ENCODE peak calls at places on chromosomes 5 and 9, in ten cellular contexts. X, E, Z, Y, G, K, B, T, M and W are unnamed samples.

GRCh38 chr5:153158608-153159007 is 331.9 kb upstream of the GRIA1 start:
- DNase-seq in X (no peak), E (no peak), Z (no peak), Y (no peak), G (no peak), K (peak; percentile 26), B (no peak), T (no peak), M (no peak), W (no peak)

GRCh38 chr9:69412741-69413150 is 87.7 kb downstream of the ENTREP1 start:
- DNase-seq in X (no peak), E (peak; percentile 51), Z (peak; percentile 31), Y (peak; percentile 74), G (peak; percentile 75), K (peak; percentile 86), B (peak; percentile 80), T (peak; percentile 57), M (peak; percentile 73), W (peak; percentile 76)

GRCh38 chr9:70413427-70413797 is 1.0 kb downstream of the KLF9 start:
- DNase-seq in X (no peak), E (no peak), Z (no peak), Y (no peak), G (no peak), K (peak; percentile 92), B (no peak), T (no peak), M (no peak), W (no peak)

GRCh38 chr5:84602371-84602771 is 217.7 kb upstream of the EDIL3 start:
- DNase-seq in X (no peak), E (no peak), Z (no peak), Y (no peak), G (no peak), K (peak; percentile 0), B (no peak), T (no peak), M (no peak), W (no peak)

GRCh38 chr5:59042683-59043082 is 459.8 kb downstream of the RAB3C start:
- DNase-seq in X (no peak), E (no peak), Z (no peak), Y (peak; percentile 75), G (no peak), K (peak; percentile 42), B (peak; percentile 84), T (peak; percentile 48), M (peak; percentile 32), W (no peak)

GRCh38 chr9:76576344-76576743 is 117.4 kb downstream of the GCNT1 start:
- DNase-seq in X (no peak), E (no peak), Z (peak; percentile 44), Y (peak; percentile 92), G (no peak), K (peak; percentile 74), B (peak; percentile 51), T (no peak), M (no peak), W (peak; percentile 3)

GRCh38 chr5:16574789-16575785 is 41.7 kb downstream of the RETREG1 start:
- DNase-seq in X (no peak), E (no peak), Z (no peak), Y (peak; percentile 92), G (no peak), K (peak; percentile 88), B (peak; percentile 73), T (peak; percentile 62), M (no peak), W (no peak)

GRCh38 chr9:121910491-121911040 is 182.5 kb downstream of the TTLL11 start:
- DNase-seq in X (no peak), E (no peak), Z (no peak), Y (no peak), G (no peak), K (no peak), B (no peak), T (no peak), M (no peak), W (no peak)

GRCh38 chr5:151357097-151357496 is 9.7 kb upstream of the SLC36A2 start:
- DNase-seq in X (no peak), E (no peak), Z (no peak), Y (no peak), G (no peak), K (no peak), B (no peak), T (no peak), M (no peak), W (no peak)

GRCh38 chr9:124286292-124286931 is 28.7 kb downstream of the NEK6 start:
- DNase-seq in X (no peak), E (peak; percentile 19), Z (peak; percentile 44), Y (peak; percentile 89), G (peak; percentile 76), K (peak; percentile 85), B (no peak), T (no peak), M (peak; percentile 58), W (peak; percentile 78)

GRCh38 chr5:177027665-177028064 is 5.2 kb downstream of the ZNF346 start:
- DNase-seq in X (no peak), E (no peak), Z (no peak), Y (no peak), G (no peak), K (no peak), B (no peak), T (no peak), M (no peak), W (no peak)

GRCh38 chr9:112945620-112946208 is 55.0 kb upstream of the SLC46A2 start:
- DNase-seq in X (no peak), E (no peak), Z (no peak), Y (no peak), G (peak; percentile 12), K (no peak), B (no peak), T (no peak), M (no peak), W (no peak)

GRCh38 chr9:18208166-18209059 is 265.5 kb upstream of the ADAMTSL1 start:
- DNase-seq in X (no peak), E (no peak), Z (peak; percentile 2), Y (peak; percentile 29), G (peak; percentile 8), K (peak; percentile 61), B (no peak), T (no peak), M (peak; percentile 73), W (peak; percentile 58)

DNA sequence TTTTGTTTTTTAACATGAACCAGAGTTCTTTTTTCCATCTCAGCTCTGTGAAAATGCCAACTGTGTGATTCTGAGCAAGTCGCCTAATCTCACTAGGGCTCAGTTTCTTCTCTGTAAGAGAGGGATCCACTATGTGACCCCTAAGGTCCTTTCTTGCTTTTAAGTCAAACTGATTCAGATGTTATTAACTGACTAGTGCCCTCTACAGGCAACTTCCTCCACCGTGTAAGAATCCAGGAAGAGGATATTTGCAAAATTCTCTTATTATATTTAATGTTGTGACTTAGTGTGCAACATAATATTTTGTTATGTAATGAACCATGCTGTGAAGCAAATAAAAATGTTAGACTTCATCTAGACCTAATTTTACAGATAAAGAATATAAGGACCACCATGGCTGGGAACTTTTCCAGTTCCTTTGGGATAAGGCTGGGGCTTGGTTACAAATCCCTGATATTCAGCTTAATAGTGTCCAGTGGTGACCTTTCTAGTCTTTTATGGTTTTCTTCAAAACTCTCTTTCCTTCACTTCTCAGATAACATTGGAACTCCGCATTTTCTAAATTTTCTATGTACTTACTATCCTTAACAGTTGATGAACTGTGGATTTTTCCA is 244.7 kb downstream of the PIK3R1 start:
- DNase-seq in X (no peak), E (peak; percentile 60), Z (peak; percentile 24), Y (peak; percentile 72), G (peak; percentile 12), K (peak; percentile 80), B (no peak), T (no peak), M (no peak), W (peak; percentile 52)
- TF ChIP-seq CTCF in X (peak; percentile 46), E (peak; percentile 78), Z (peak; percentile 65), Y (peak; percentile 73), G (peak; percentile 66), K (peak; percentile 69), B (peak; percentile 78), T (peak; percentile 62), M (peak; percentile 63), W (peak; percentile 24)

DNA sequence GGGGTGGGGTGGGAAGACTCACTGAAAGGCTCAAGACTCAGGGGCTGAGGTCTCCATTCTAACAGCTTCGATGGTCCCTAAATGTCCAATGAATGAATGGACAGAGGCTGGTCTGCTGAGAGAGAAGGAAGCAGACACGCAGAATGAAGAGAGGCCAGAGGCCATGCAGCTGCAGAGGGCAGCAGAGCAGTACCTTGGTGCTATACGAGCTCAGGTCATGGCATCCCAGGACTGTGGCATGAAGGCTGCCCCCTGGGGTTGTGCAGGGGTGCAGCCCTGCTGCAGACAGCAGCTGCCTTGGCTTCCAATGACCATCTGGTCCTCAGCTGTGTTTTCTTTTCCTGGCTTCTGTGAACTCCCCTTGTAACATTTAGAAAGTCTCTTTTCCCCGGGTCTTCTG is 15.2 kb upstream of the CORO2A start:
- DNase-seq in X (no peak), E (no peak), Z (no peak), Y (no peak), G (no peak), K (peak; percentile 57), B (no peak), T (no peak), M (no peak), W (no peak)
- TF ChIP-seq CTCF in X (no peak), E (peak; percentile 16), Z (peak; percentile 31), Y (no peak), G (no peak), K (peak; percentile 27), B (no peak), T (no peak), M (no peak), W (no peak)

DNA sequence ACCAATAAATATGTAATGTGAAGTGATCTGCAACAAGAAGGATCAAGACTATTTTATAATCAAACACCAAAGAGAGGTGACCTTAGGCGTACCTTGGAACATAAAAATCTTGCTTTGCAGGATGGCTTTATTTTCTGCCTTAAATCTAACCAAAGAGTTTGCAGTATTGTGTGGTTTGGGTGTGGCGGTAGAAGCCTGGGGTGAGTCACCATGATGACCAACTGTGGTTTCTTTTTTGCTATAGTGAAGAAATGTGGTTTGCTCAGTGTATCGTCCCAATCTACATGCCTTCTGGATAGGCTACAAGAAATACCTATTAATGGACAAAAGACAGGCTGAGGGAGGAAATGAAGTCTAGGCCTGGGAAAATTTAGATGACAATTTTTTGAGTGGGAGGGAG is 5.1 kb upstream of the CAST start:
- DNase-seq in X (no peak), E (peak; percentile 84), Z (peak; percentile 90), Y (peak; percentile 96), G (peak; percentile 64), K (peak; percentile 94), B (peak; percentile 40), T (no peak), M (no peak), W (peak; percentile 76)
- TF ChIP-seq CTCF in X (no peak), E (no peak), Z (no peak), Y (no peak), G (no peak), K (no peak), B (no peak), T (no peak), M (no peak), W (no peak)

DNA sequence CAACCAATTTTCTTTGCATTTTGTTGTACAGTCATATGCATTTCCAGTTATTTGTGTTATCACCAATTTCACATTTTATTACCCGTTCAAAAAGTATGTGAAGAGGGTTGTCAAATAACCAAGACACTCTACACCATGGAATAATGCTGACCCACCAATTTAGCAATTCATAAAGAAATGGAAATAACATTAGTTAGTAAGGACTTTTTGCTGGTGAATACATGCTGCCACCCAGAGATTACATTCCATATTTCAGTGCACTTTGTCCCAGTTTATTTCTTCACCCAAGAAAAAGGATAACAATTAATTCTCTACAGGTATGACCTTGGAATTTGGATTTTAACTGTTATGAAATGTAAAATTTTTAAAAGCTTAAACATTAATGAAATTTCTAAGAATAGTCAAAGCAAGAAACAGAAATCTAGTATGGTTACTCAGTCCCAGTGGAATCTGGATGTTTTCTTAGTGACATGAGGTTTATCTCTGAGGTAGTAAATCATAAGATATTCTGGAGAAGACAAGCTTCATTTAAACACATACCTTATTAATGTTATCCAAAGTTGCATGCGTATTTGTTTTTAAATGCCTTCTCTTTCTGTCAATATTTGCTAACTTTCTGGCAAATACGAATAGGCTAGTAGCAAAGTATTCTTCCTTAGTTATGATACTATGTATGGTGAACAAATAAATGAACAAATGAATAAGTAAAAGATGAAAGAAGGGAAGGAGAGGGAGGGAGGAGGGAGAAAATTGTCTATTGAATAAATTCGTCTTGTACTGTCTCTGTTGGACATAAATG is 100.6 kb downstream of the CETN3 start:
- DNase-seq in X (no peak), E (no peak), Z (no peak), Y (no peak), G (no peak), K (no peak), B (no peak), T (no peak), M (no peak), W (no peak)
- TF ChIP-seq CTCF in X (no peak), E (no peak), Z (no peak), Y (no peak), G (no peak), K (no peak), B (no peak), T (no peak), M (no peak), W (no peak)